ENCODE peak calls at places on chromosome 12, in eight cellular contexts. N is effector CD4-positive, alpha-beta T cell; R is stimulated activated CD4-positive, alpha-beta T cell treated with anti-CD3 and anti-CD28 coated beads, Interleukin-1b, Interleukin-23, amount 100 ng/mL, for 48 hours; V is foreskin melanocyte; K is activated gamma-delta T cell treated with Interleukin-2 at 50 U/mL for 16 hours; G is fibroblast of lung; C is uterus; D is activated naive CD8-positive, alpha-beta T cell treated with anti-CD3 and anti-CD28 coated beads, Interleukin-2, amount 50 U/mL, for 24 hours. W is an unnamed sample.
A peak's percentile ranks its signal among the peaks of the same experiment; 100 is the strongest.

GRCh38 chr12:57756406-57757341 is 1.8 kb downstream of the MARCHF9 start:
- DNase-seq in N (peak; percentile 61), G (no peak), D (peak; percentile 79), C (no peak), K (peak; percentile 69), V (no peak), R (peak; percentile 73), W (peak; percentile 90)

GRCh38 chr12:33205986-33206385 is 233.6 kb downstream of the SYT10 start:
- DNase-seq in R (no peak), N (no peak), K (no peak), D (no peak), C (no peak), G (no peak), V (peak; percentile 30), W (no peak)

GRCh38 chr12:68878846-68879245 is 54.1 kb downstream of the CPM start:
- DNase-seq in K (no peak), D (no peak), V (no peak), R (no peak), N (no peak), C (no peak), G (no peak), W (no peak)

GRCh38 chr12:121871501-121871900 is 12.8 kb upstream of the HPD start:
- DNase-seq in K (no peak), C (no peak), R (no peak), V (no peak), D (no peak), G (no peak), N (no peak), W (no peak)

GRCh38 chr12:120101182-120101581 is 15.4 kb downstream of the RAB35 start:
- DNase-seq in D (no peak), R (no peak), C (peak; percentile 31), K (no peak), V (no peak), N (no peak), G (peak; percentile 27), W (no peak)

GRCh38 chr12:121580959-121581680 is at the start of gene KDM2B:
- DNase-seq in D (no peak), V (peak; percentile 77), N (no peak), G (peak; percentile 64), C (peak; percentile 23), K (peak; percentile 21), R (no peak), W (no peak)

GRCh38 chr12:99131761-99132199 is 486.7 kb downstream of the APAF1 start:
- DNase-seq in N (no peak), R (no peak), G (no peak), D (no peak), K (no peak), V (no peak), C (peak; percentile 13), W (peak; percentile 20)

GRCh38 chr12:111546758-111547383 is 52.2 kb downstream of the ATXN2 start:
- DNase-seq in V (no peak), D (peak; percentile 48), G (peak; percentile 25), C (no peak), K (no peak), R (peak; percentile 37), N (no peak), W (no peak)

GRCh38 chr12:54560374-54560858 is 11.0 kb downstream of the PDE1B start:
- DNase-seq in C (peak; percentile 93), R (peak; percentile 91), K (peak; percentile 74), V (peak; percentile 38), G (peak; percentile 63), D (peak; percentile 84), N (peak; percentile 85), W (peak; percentile 95)

GRCh38 chr12:95796225-95796981 is 5.8 kb upstream of the NTN4 start:
- DNase-seq in V (no peak), C (no peak), D (no peak), K (no peak), R (no peak), G (no peak), N (no peak), W (no peak)

GRCh38 chr12:77746108-77746507 is 84.6 kb upstream of the NAV3 start:
- DNase-seq in G (peak; percentile 50), K (no peak), C (no peak), D (no peak), R (no peak), N (no peak), V (no peak), W (peak; percentile 60)

GRCh38 chr12:93287152-93287551 is 90.6 kb upstream of the NUDT4 start:
- DNase-seq in V (no peak), K (no peak), C (no peak), N (no peak), R (no peak), G (no peak), D (no peak), W (no peak)

GRCh38 chr12:129854591-129854990 is 49.2 kb downstream of the TMEM132D start:
- DNase-seq in D (no peak), V (no peak), K (no peak), G (no peak), C (no peak), N (no peak), R (no peak), W (no peak)

GRCh38 chr12:89799316-89799715 is 90.7 kb upstream of the ATP2B1 start:
- DNase-seq in D (no peak), R (no peak), N (no peak), K (no peak), V (no peak), C (no peak), G (no peak), W (no peak)

GRCh38 chr12:92421701-92422100 is 276.1 kb upstream of the BTG1 start:
- DNase-seq in D (no peak), K (no peak), G (peak; percentile 42), N (no peak), R (no peak), C (no peak), V (no peak), W (no peak)

GRCh38 chr12:62629413-62629812 is 162.8 kb downstream of the MON2 start:
- DNase-seq in V (no peak), N (no peak), K (no peak), C (no peak), D (no peak), R (no peak), G (no peak), W (no peak)

GRCh38 chr12:55930771-55931316 is at the start of gene DGKA:
- DNase-seq in C (peak; percentile 41), D (peak; percentile 80), K (peak; percentile 75), R (peak; percentile 87), G (peak; percentile 89), V (peak; percentile 63), N (peak; percentile 56), W (peak; percentile 83)

GRCh38 chr12:122951979-122952892 is 14.0 kb downstream of the ABCB9 start:
- DNase-seq in K (peak; percentile 74), C (peak; percentile 68), G (peak; percentile 75), V (no peak), D (peak; percentile 77), R (peak; percentile 69), N (peak; percentile 60), W (peak; percentile 93)

GRCh38 chr12:26135010-26135420 is 10.2 kb upstream of the BHLHE41 start:
- DNase-seq in K (no peak), R (no peak), V (no peak), G (no peak), N (no peak), D (no peak), C (peak; percentile 49), W (no peak)

GRCh38 chr12:113260127-113260526 is 38.9 kb downstream of the TPCN1 start:
- DNase-seq in K (no peak), D (no peak), V (no peak), R (no peak), N (no peak), C (no peak), G (no peak), W (no peak)

GRCh38 chr12:52221912-52222457 is 11.1 kb upstream of the KRT7 start:
- DNase-seq in R (peak; percentile 91), K (peak; percentile 11), V (peak; percentile 41), C (no peak), G (no peak), N (peak; percentile 20), D (peak; percentile 89), W (no peak)

GRCh38 chr12:59708059-59708458 is 112.2 kb downstream of the SLC16A7 start:
- DNase-seq in K (no peak), C (no peak), G (peak; percentile 59), R (no peak), V (no peak), N (no peak), D (no peak), W (no peak)

W was measured in GM20000.